ENCODE peak calls at places on chromosome 4, in four cellular contexts. W, Z, Y and X are unnamed samples.

GRCh38 chr4:159134422-159134821 is 31.5 kb downstream of the RAPGEF2 start:
- DNase-seq in W (no peak), Z (no peak), Y (no peak), X (no peak)

GRCh38 chr4:181018472-181018871 is 1224.7 kb upstream of the TENM3 start:
- DNase-seq in W (no peak), Z (no peak), Y (peak; percentile 30), X (no peak)

GRCh38 chr4:134885436-134885835 is 683.8 kb upstream of the PABPC4L start:
- DNase-seq in W (no peak), Z (no peak), Y (no peak), X (no peak)

GRCh38 chr4:2417196-2417764 is 1.2 kb downstream of the ZFYVE28 start:
- DNase-seq in W (no peak), Z (no peak), Y (peak; percentile 17), X (no peak)

GRCh38 chr4:71266090-71266794 is 72.6 kb upstream of the SLC4A4 start:
- DNase-seq in W (no peak), Z (no peak), Y (no peak), X (no peak)

GRCh38 chr4:54230479-54231418 is 1.7 kb downstream of the PDGFRA start:
- DNase-seq in W (no peak), Z (no peak), Y (no peak), X (no peak)

GRCh38 chr4:85409251-85409650 is 65.7 kb upstream of the ARHGAP24 start:
- DNase-seq in W (no peak), Z (no peak), Y (no peak), X (no peak)

GRCh38 chr4:138242076-138242829 is at the start of gene SLC7A11:
- DNase-seq in W (no peak), Z (peak; percentile 99), Y (peak; percentile 89), X (peak; percentile 84)

GRCh38 chr4:1448589-1449420 is 42.6 kb upstream of the NKX1-1 start:
- DNase-seq in W (no peak), Z (no peak), Y (no peak), X (no peak)

GRCh38 chr4:76733380-76733779 is 164.6 kb downstream of the SOWAHB start:
- DNase-seq in W (no peak), Z (peak; percentile 43), Y (no peak), X (no peak)

GRCh38 chr4:77695769-77696168 is 90.1 kb downstream of the CXCL13 start:
- DNase-seq in W (peak; percentile 27), Z (no peak), Y (peak; percentile 23), X (peak; percentile 50)

GRCh38 chr4:145840162-145840768 is 98.4 kb downstream of the ZNF827 start:
- DNase-seq in W (no peak), Z (peak; percentile 45), Y (peak; percentile 67), X (no peak)

GRCh38 chr4:109302366-109303140 is at the start of gene COL25A1:
- DNase-seq in W (peak; percentile 60), Z (no peak), Y (peak; percentile 96), X (no peak)

GRCh38 chr4:48963042-48963679 is 22.9 kb upstream of the CWH43 start:
- DNase-seq in W (peak; percentile 82), Z (peak; percentile 9), Y (peak; percentile 91), X (peak; percentile 78)

GRCh38 chr4:88792821-88793220 is 95.2 kb upstream of the NAP1L5 start:
- DNase-seq in W (no peak), Z (no peak), Y (no peak), X (no peak)

GRCh38 chr4:152325831-152326230 is 210.1 kb downstream of the FBXW7 start:
- DNase-seq in W (no peak), Z (peak; percentile 16), Y (no peak), X (no peak)

GRCh38 chr4:118033148-118034060 is 882 bp upstream of the NDST3 start:
- DNase-seq in W (peak; percentile 63), Z (no peak), Y (peak; percentile 57), X (no peak)

GRCh38 chr4:1767770-1768366 is 25.2 kb upstream of the FGFR3 start:
- DNase-seq in W (no peak), Z (no peak), Y (peak; percentile 68), X (no peak)

GRCh38 chr4:100933628-100934027 is 413.7 kb downstream of the PPP3CA start:
- DNase-seq in W (no peak), Z (no peak), Y (no peak), X (peak; percentile 8)

GRCh38 chr4:82462415-82462831 is 32.0 kb downstream of the ENOPH1 start:
- DNase-seq in W (peak; percentile 49), Z (peak; percentile 53), Y (peak; percentile 89), X (peak; percentile 63)

GRCh38 chr4:71360844-71361243 is 22.0 kb downstream of the SLC4A4 start:
- DNase-seq in W (no peak), Z (no peak), Y (no peak), X (no peak)

GRCh38 chr4:83771113-83771705 is 235.3 kb downstream of the GPAT3 start:
- DNase-seq in W (no peak), Z (peak; percentile 59), Y (peak; percentile 70), X (peak; percentile 15)

GRCh38 chr4:123597586-123597985 is 201.0 kb downstream of the SPRY1 start:
- DNase-seq in W (no peak), Z (no peak), Y (no peak), X (no peak)

GRCh38 chr4:159428975-159429692 is 326.3 kb downstream of the RAPGEF2 start:
- DNase-seq in W (no peak), Z (no peak), Y (no peak), X (no peak)

GRCh38 chr4:156692016-156692415 is 279.6 kb downstream of the PDGFC start:
- DNase-seq in W (no peak), Z (no peak), Y (no peak), X (no peak)

GRCh38 chr4:127978930-127979329 is 13.7 kb downstream of the ABHD18 start:
- DNase-seq in W (no peak), Z (no peak), Y (no peak), X (no peak)

GRCh38 chr4:147096667-147097604 is 151.3 kb upstream of the TTC29 start:
- DNase-seq in W (no peak), Z (peak; percentile 5), Y (peak; percentile 44), X (no peak)

GRCh38 chr4:182863501-182863900 is 53.7 kb downstream of the DCTD start:
- DNase-seq in W (no peak), Z (no peak), Y (no peak), X (no peak)

GRCh38 chr4:124694961-124695598 is 17.5 kb downstream of the ANKRD50 start:
- DNase-seq in W (no peak), Z (no peak), Y (no peak), X (no peak)

GRCh38 chr4:127641524-127641923 is 8.8 kb downstream of the INTU start:
- DNase-seq in W (no peak), Z (no peak), Y (no peak), X (no peak)

GRCh38 chr4:33494150-33494549 is 2750.2 kb downstream of the ARAP2 start:
- DNase-seq in W (no peak), Z (no peak), Y (peak; percentile 21), X (no peak)

GRCh38 chr4:181952478-181952877 is 290.7 kb upstream of the TENM3 start:
- DNase-seq in W (no peak), Z (peak; percentile 31), Y (no peak), X (peak; percentile 41)

GRCh38 chr4:105551968-105552746 is at the start of gene ARHGEF38:
- DNase-seq in W (no peak), Z (peak; percentile 98), Y (no peak), X (no peak)

GRCh38 chr4:67204441-67204840 is 340.9 kb downstream of the CENPC start:
- DNase-seq in W (no peak), Z (peak; percentile 62), Y (peak; percentile 83), X (no peak)

GRCh38 chr4:153205028-153205648 is 895 bp downstream of the TRIM2 start:
- DNase-seq in W (peak; percentile 2), Z (peak; percentile 28), Y (no peak), X (no peak)

GRCh38 chr4:82431026-82431745 is 796 bp downstream of the ENOPH1 start:
- DNase-seq in W (no peak), Z (peak; percentile 12), Y (peak; percentile 61), X (no peak)

GRCh38 chr4:163554870-163555465 is 60.5 kb downstream of the TMA16 start:
- DNase-seq in W (no peak), Z (no peak), Y (peak; percentile 55), X (no peak)

GRCh38 chr4:119721878-119722277 is 93.3 kb upstream of the PDE5A start:
- DNase-seq in W (no peak), Z (no peak), Y (no peak), X (no peak)

GRCh38 chr4:27861802-27862201 is 1001.2 kb downstream of the STIM2 start:
- DNase-seq in W (peak; percentile 53), Z (no peak), Y (no peak), X (no peak)

GRCh38 chr4:87530868-87531267 is 1.7 kb upstream of the SPARCL1 start:
- DNase-seq in W (no peak), Z (no peak), Y (peak; percentile 48), X (no peak)